ENCODE peak calls at places on chromosomes 1 and 21, in nine cellular contexts. One of them, this sample, is unnamed.

GRCh38 chr21:27149034-27149433 is 182.1 kb upstream of the ADAMTS5 start:
- DNase-seq in IMR-90: peak
- DNase-seq in uterus: no peak
- DNase-seq in body of pancreas: no peak
- DNase-seq in spleen: no peak
- DNase-seq in sigmoid colon: no peak
- DNase-seq in H54: no peak
- DNase-seq in heart left ventricle: no peak
- DNase-seq in A549: no peak
- DNase-seq in this sample: no peak

GRCh38 chr1:182739545-182739944 is 50.0 kb upstream of the NPL start:
- DNase-seq in sigmoid colon: no peak
- DNase-seq in spleen: no peak
- DNase-seq in uterus: no peak
- DNase-seq in heart left ventricle: no peak
- DNase-seq in body of pancreas: no peak
- DNase-seq in H54: no peak
- DNase-seq in A549: no peak
- DNase-seq in IMR-90: no peak
- DNase-seq in this sample: no peak

GRCh38 chr1:228045871-228046270 is 36.6 kb upstream of the ARF1 start:
- DNase-seq in IMR-90: no peak
- DNase-seq in sigmoid colon: peak
- DNase-seq in spleen: peak
- DNase-seq in uterus: no peak
- DNase-seq in heart left ventricle: no peak
- DNase-seq in A549: no peak
- DNase-seq in body of pancreas: no peak
- DNase-seq in H54: no peak
- DNase-seq in this sample: no peak

GRCh38 chr1:25501235-25502058 is 42.0 kb upstream of the LDLRAP1 start:
- DNase-seq in heart left ventricle: no peak
- DNase-seq in uterus: no peak
- DNase-seq in sigmoid colon: peak
- DNase-seq in A549: peak
- DNase-seq in H54: no peak
- DNase-seq in IMR-90: peak
- DNase-seq in spleen: no peak
- DNase-seq in body of pancreas: no peak
- DNase-seq in this sample: peak

GRCh38 chr21:26965567-26966359 is 1.1 kb downstream of the ADAMTS5 start:
- DNase-seq in body of pancreas: peak
- DNase-seq in uterus: peak
- DNase-seq in A549: no peak
- DNase-seq in H54: no peak
- DNase-seq in sigmoid colon: peak
- DNase-seq in spleen: peak
- DNase-seq in IMR-90: peak
- DNase-seq in heart left ventricle: peak
- DNase-seq in this sample: no peak

GRCh38 chr1:100516854-100517253 is 21.1 kb upstream of the GPR88 start:
- DNase-seq in spleen: no peak
- DNase-seq in uterus: no peak
- DNase-seq in H54: no peak
- DNase-seq in heart left ventricle: no peak
- DNase-seq in IMR-90: no peak
- DNase-seq in A549: no peak
- DNase-seq in body of pancreas: no peak
- DNase-seq in sigmoid colon: no peak
- DNase-seq in this sample: no peak

GRCh38 chr1:225483818-225484656 is 56.2 kb upstream of the LBR start:
- DNase-seq in body of pancreas: no peak
- DNase-seq in H54: no peak
- DNase-seq in uterus: peak
- DNase-seq in spleen: no peak
- DNase-seq in sigmoid colon: peak
- DNase-seq in IMR-90: no peak
- DNase-seq in A549: no peak
- DNase-seq in heart left ventricle: no peak
- DNase-seq in this sample: no peak

GRCh38 chr1:160131803-160132565 is 16.4 kb downstream of the ATP1A2 start:
- DNase-seq in sigmoid colon: peak
- DNase-seq in IMR-90: no peak
- DNase-seq in body of pancreas: peak
- DNase-seq in heart left ventricle: peak
- DNase-seq in uterus: no peak
- DNase-seq in spleen: peak
- DNase-seq in H54: no peak
- DNase-seq in A549: no peak
- DNase-seq in this sample: no peak

GRCh38 chr1:107802654-107803053 is 162.3 kb downstream of the VAV3 start:
- DNase-seq in A549: no peak
- DNase-seq in body of pancreas: no peak
- DNase-seq in spleen: no peak
- DNase-seq in uterus: no peak
- DNase-seq in IMR-90: no peak
- DNase-seq in H54: no peak
- DNase-seq in heart left ventricle: no peak
- DNase-seq in sigmoid colon: no peak
- DNase-seq in this sample: no peak

GRCh38 chr1:170729608-170730378 is 65.9 kb downstream of the PRRX1 start:
- DNase-seq in heart left ventricle: no peak
- DNase-seq in uterus: no peak
- DNase-seq in sigmoid colon: no peak
- DNase-seq in body of pancreas: no peak
- DNase-seq in A549: no peak
- DNase-seq in spleen: no peak
- DNase-seq in H54: no peak
- DNase-seq in IMR-90: peak
- DNase-seq in this sample: no peak

GRCh38 chr21:29887313-29888009 is 52.3 kb downstream of the GRIK1 start:
- DNase-seq in heart left ventricle: no peak
- DNase-seq in IMR-90: no peak
- DNase-seq in body of pancreas: no peak
- DNase-seq in A549: no peak
- DNase-seq in uterus: no peak
- DNase-seq in spleen: no peak
- DNase-seq in sigmoid colon: no peak
- DNase-seq in H54: no peak
- DNase-seq in this sample: no peak

GRCh38 chr1:46679789-46680573 is 8.3 kb downstream of the TEX38 start:
- DNase-seq in A549: no peak
- DNase-seq in IMR-90: no peak
- DNase-seq in body of pancreas: no peak
- DNase-seq in uterus: no peak
- DNase-seq in H54: no peak
- DNase-seq in sigmoid colon: no peak
- DNase-seq in heart left ventricle: no peak
- DNase-seq in spleen: no peak
- DNase-seq in this sample: no peak

GRCh38 chr1:52602328-52603300 is at the start of gene GPX7:
- DNase-seq in IMR-90: peak
- DNase-seq in heart left ventricle: peak
- DNase-seq in uterus: peak
- DNase-seq in body of pancreas: peak
- DNase-seq in spleen: peak
- DNase-seq in A549: no peak
- DNase-seq in H54: no peak
- DNase-seq in sigmoid colon: peak
- DNase-seq in this sample: peak

GRCh38 chr1:205041998-205042910 is 758 bp upstream of the CNTN2 start:
- DNase-seq in A549: no peak
- DNase-seq in uterus: no peak
- DNase-seq in body of pancreas: no peak
- DNase-seq in heart left ventricle: no peak
- DNase-seq in spleen: no peak
- DNase-seq in IMR-90: no peak
- DNase-seq in H54: no peak
- DNase-seq in sigmoid colon: no peak
- DNase-seq in this sample: no peak

GRCh38 chr1:94925561-94926364 is 1.1 kb downstream of the CNN3 start:
- DNase-seq in H54: peak
- DNase-seq in body of pancreas: peak
- DNase-seq in heart left ventricle: peak
- DNase-seq in IMR-90: peak
- DNase-seq in A549: peak
- DNase-seq in sigmoid colon: peak
- DNase-seq in spleen: no peak
- DNase-seq in uterus: peak
- DNase-seq in this sample: no peak
- TF ChIP-seq POLR2A in H54: peak
- TF ChIP-seq POLR2A in body of pancreas: peak
- TF ChIP-seq POLR2A in heart left ventricle: peak
- TF ChIP-seq POLR2A in IMR-90: peak
- TF ChIP-seq POLR2A in A549: no peak
- TF ChIP-seq POLR2A in sigmoid colon: peak
- TF ChIP-seq POLR2A in spleen: no peak
- TF ChIP-seq POLR2A in uterus: peak
- TF ChIP-seq POLR2A in this sample: no peak

DNA sequence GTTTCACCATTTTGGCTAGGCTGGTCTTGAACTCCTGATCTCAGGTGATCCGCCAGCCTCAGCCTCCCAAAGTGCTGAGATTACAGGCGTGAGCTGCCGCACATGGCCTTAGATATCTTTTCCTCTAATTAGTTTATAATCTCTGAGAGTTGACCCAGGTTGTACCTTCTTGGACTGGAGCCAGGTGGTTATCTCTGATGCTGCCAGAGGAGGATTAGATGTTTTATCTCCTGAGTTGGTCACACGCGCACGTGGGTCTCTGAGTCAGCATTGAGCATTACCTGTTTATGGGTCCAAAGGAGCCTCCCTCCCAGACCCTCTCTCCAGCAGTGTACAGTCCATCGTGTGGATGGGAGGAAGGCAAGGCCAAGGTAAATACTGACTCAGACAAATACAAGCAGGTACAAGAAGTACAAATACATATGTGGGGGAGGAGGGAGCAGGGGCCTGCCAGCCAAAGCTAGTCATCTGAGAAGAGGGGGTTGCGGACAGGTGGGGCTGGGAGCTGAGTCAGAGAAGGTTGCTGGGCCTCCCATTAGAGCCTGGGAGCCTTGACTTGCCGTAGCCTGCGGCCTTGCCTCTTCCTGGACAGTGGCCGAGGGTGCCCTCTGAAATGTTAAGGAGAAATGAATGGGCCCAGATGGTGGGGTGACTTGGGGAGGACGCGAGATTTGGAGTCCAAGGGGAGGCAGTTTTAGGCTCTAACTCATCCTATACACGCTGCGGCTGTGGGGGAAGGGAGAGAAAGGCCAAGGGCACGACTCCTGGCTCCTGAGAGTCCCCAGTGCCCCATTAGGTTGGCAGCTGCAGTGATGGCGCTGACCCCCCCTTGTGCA is 13.1 kb downstream of the IL6R start:
- DNase-seq in heart left ventricle: no peak
- DNase-seq in H54: no peak
- DNase-seq in sigmoid colon: no peak
- DNase-seq in uterus: no peak
- DNase-seq in IMR-90: no peak
- DNase-seq in spleen: no peak
- DNase-seq in A549: peak
- DNase-seq in body of pancreas: peak
- DNase-seq in this sample: peak
- TF ChIP-seq POLR2A in heart left ventricle: no peak
- TF ChIP-seq POLR2A in H54: no peak
- TF ChIP-seq POLR2A in sigmoid colon: no peak
- TF ChIP-seq POLR2A in uterus: no peak
- TF ChIP-seq POLR2A in IMR-90: no peak
- TF ChIP-seq POLR2A in spleen: no peak
- TF ChIP-seq POLR2A in A549: no peak
- TF ChIP-seq POLR2A in body of pancreas: peak
- TF ChIP-seq POLR2A in this sample: no peak

DNA sequence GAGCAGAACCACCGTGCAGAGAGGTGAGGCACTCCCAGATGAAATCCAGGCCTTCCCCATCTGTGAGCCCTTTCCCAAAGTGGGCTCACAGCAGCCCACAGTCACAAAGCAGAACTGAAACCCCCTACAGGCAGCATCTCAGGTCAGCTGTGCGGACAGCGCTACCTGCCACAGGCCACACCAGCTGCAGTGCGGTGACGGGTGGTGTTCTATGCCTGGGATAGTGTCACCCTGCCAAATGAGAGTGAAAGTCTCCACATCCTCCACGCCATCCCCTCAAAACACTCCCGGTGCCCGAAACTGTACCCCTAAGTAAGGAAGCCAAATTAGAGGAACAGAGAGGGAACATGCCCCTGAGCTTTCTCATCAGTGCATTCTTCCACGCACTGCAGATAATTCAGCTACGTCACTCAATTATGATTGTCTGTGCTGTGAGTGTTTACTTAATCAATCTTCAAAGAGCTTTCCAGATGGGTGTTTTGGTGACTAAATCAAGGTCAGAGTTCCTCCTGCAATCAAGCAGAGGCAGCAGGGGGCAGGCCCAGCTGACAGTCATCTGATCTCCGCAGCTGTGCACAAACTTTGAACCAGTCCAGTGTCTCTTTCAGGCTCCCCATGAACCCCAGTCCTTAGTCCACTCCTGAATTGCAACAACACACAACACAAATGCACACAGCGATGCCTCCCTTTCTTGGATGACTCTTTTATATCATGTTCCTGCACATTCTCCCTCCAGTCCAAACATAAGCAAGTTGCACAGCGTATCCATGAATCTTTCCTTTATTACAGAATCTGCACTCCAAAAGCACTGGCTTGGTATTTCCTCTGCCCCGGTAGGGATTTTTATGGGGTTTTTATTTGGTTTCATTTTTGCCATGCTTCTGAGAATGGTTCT is 150.0 kb downstream of the TOMM20 start:
- DNase-seq in A549: peak
- DNase-seq in body of pancreas: peak
- DNase-seq in heart left ventricle: peak
- DNase-seq in IMR-90: peak
- DNase-seq in H54: no peak
- DNase-seq in sigmoid colon: peak
- DNase-seq in spleen: peak
- DNase-seq in uterus: peak
- DNase-seq in this sample: peak
- TF ChIP-seq POLR2A in A549: no peak
- TF ChIP-seq POLR2A in body of pancreas: no peak
- TF ChIP-seq POLR2A in heart left ventricle: no peak
- TF ChIP-seq POLR2A in IMR-90: peak
- TF ChIP-seq POLR2A in H54: no peak
- TF ChIP-seq POLR2A in sigmoid colon: no peak
- TF ChIP-seq POLR2A in spleen: no peak
- TF ChIP-seq POLR2A in uterus: no peak
- TF ChIP-seq POLR2A in this sample: peak

GRCh38 chr1:22025368-22026154 is 24.1 kb downstream of the CELA3A start:
- DNase-seq in A549: peak
- DNase-seq in H54: peak
- DNase-seq in body of pancreas: peak
- DNase-seq in IMR-90: peak
- DNase-seq in heart left ventricle: peak
- DNase-seq in sigmoid colon: peak
- DNase-seq in spleen: peak
- DNase-seq in uterus: peak
- DNase-seq in this sample: peak
- TF ChIP-seq POLR2A in A549: peak
- TF ChIP-seq POLR2A in H54: no peak
- TF ChIP-seq POLR2A in body of pancreas: peak
- TF ChIP-seq POLR2A in IMR-90: peak
- TF ChIP-seq POLR2A in heart left ventricle: peak
- TF ChIP-seq POLR2A in sigmoid colon: peak
- TF ChIP-seq POLR2A in spleen: peak
- TF ChIP-seq POLR2A in uterus: peak
- TF ChIP-seq POLR2A in this sample: peak